ENCODE peak calls at places on chromosomes 5 and 9, in nine cellular contexts. G is fibroblast of lung, J is tibial artery, P is GM23338, O is heart left ventricle, Q is prostate gland, W is AG04450, U is tibial nerve, B is lower lobe of right lung. Z is an unnamed sample.

GRCh38 chr9:69174645-69175487 is 789 bp downstream of the TJP2 start:
- DNase-seq in G (peak), J (peak), P (peak), O (no peak), Q (no peak), W (peak), U (peak), B (no peak), Z (peak)

GRCh38 chr5:103286622-103287021 is 28.1 kb downstream of the MACIR start:
- DNase-seq in G (no peak), J (no peak), P (no peak), O (no peak), Q (no peak), W (no peak), U (no peak), B (no peak), Z (no peak)

GRCh38 chr9:114852050-114852594 is 46.3 kb upstream of the TNFSF15 start:
- DNase-seq in G (peak), J (no peak), P (no peak), O (no peak), Q (peak), W (peak), U (peak), B (peak), Z (no peak)

GRCh38 chr5:96930058-96930457 is 5.8 kb upstream of the LNPEP start:
- DNase-seq in G (no peak), J (no peak), P (no peak), O (no peak), Q (no peak), W (no peak), U (no peak), B (no peak), Z (no peak)

GRCh38 chr9:35495984-35496383 is 6.1 kb downstream of the RUSC2 start:
- DNase-seq in G (no peak), J (no peak), P (no peak), O (no peak), Q (no peak), W (no peak), U (no peak), B (no peak), Z (no peak)

GRCh38 chr9:112012026-112012902 is 115.7 kb downstream of the UGCG start:
- DNase-seq in G (peak), J (peak), P (no peak), O (no peak), Q (peak), W (peak), U (peak), B (peak), Z (peak)

GRCh38 chr5:112412370-112412769 is 6.7 kb downstream of the EPB41L4A start:
- DNase-seq in G (no peak), J (no peak), P (no peak), O (no peak), Q (peak), W (no peak), U (no peak), B (no peak), Z (no peak)

GRCh38 chr5:115770466-115770865 is 46.0 kb downstream of the CDO1 start:
- DNase-seq in G (no peak), J (no peak), P (peak), O (no peak), Q (no peak), W (no peak), U (no peak), B (no peak), Z (peak)

GRCh38 chr5:68683632-68684035 is 410.2 kb upstream of the SLC30A5 start:
- DNase-seq in G (peak), J (peak), P (no peak), O (no peak), Q (no peak), W (peak), U (peak), B (no peak), Z (no peak)

GRCh38 chr5:132749506-132749905 is 2.3 kb downstream of the CCNI2 start:
- DNase-seq in G (no peak), J (no peak), P (no peak), O (no peak), Q (no peak), W (no peak), U (no peak), B (no peak), Z (no peak)

GRCh38 chr5:175609504-175609903 is 48.4 kb upstream of the HRH2 start:
- DNase-seq in G (no peak), J (no peak), P (no peak), O (no peak), Q (no peak), W (no peak), U (no peak), B (no peak), Z (no peak)

GRCh38 chr9:133116346-133117231 is 4.5 kb downstream of the RALGDS start:
- DNase-seq in G (no peak), J (no peak), P (no peak), O (peak), Q (no peak), W (no peak), U (no peak), B (peak), Z (no peak)

GRCh38 chr9:128631636-128632035 is 25.0 kb downstream of the DYNC2I2 start:
- DNase-seq in G (no peak), J (no peak), P (no peak), O (no peak), Q (no peak), W (no peak), U (no peak), B (peak), Z (no peak)

GRCh38 chr9:135833864-135834263 is 73.5 kb downstream of the CAMSAP1 start:
- DNase-seq in G (no peak), J (no peak), P (no peak), O (no peak), Q (no peak), W (no peak), U (no peak), B (no peak), Z (no peak)

GRCh38 chr9:80875947-80876346 is 813.4 kb downstream of the TLE1 start:
- DNase-seq in G (no peak), J (no peak), P (no peak), O (no peak), Q (no peak), W (no peak), U (no peak), B (no peak), Z (no peak)

GRCh38 chr5:53170748-53171349 is 61.3 kb upstream of the MOCS2 start:
- DNase-seq in G (peak), J (no peak), P (peak), O (no peak), Q (no peak), W (no peak), U (peak), B (no peak), Z (peak)

GRCh38 chr5:132872788-132873118 is 715 bp upstream of the LEAP2 start:
- DNase-seq in G (no peak), J (no peak), P (no peak), O (no peak), Q (no peak), W (no peak), U (no peak), B (no peak), Z (no peak)

DNA sequence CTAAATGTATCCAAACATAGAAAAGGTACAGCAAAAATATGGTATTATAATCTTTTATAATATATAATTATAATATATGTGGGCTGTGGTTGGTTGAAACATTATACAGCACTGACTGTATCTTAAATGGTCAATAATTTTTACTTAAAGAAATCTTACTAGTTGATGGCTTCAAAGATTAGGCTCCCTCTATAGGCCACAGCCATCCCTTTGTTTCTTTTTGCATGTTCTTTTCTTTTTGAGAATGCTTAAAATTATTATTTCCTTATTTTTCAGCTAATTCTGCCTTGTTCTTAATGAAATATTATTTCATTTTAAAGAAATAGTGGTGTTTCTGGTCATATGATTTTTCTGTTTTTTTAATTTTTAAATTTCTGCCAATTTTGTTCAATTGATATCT is 128.5 kb downstream of the MAST4 start:
- DNase-seq in G (peak), J (no peak), P (no peak), O (no peak), Q (no peak), W (no peak), U (no peak), B (no peak), Z (no peak)
- TF ChIP-seq CTCF in G (peak), J (no peak), P (no peak), O (no peak), Q (no peak), W (peak), U (no peak), B (no peak), Z (peak)

GRCh38 chr5:84248013-84248412 is 136.7 kb downstream of the EDIL3 start:
- DNase-seq in G (no peak), J (no peak), P (no peak), O (no peak), Q (no peak), W (no peak), U (no peak), B (no peak), Z (no peak)

GRCh38 chr5:84255318-84255717 is 129.4 kb downstream of the EDIL3 start:
- DNase-seq in G (peak), J (no peak), P (peak), O (no peak), Q (no peak), W (no peak), U (no peak), B (no peak), Z (no peak)

GRCh38 chr5:84253946-84254345 is 130.7 kb downstream of the EDIL3 start:
- DNase-seq in G (no peak), J (no peak), P (no peak), O (no peak), Q (no peak), W (no peak), U (no peak), B (no peak), Z (no peak)

GRCh38 chr5:84251503-84251902 is 133.2 kb downstream of the EDIL3 start:
- DNase-seq in G (no peak), J (no peak), P (no peak), O (no peak), Q (no peak), W (no peak), U (no peak), B (no peak), Z (no peak)

DNA sequence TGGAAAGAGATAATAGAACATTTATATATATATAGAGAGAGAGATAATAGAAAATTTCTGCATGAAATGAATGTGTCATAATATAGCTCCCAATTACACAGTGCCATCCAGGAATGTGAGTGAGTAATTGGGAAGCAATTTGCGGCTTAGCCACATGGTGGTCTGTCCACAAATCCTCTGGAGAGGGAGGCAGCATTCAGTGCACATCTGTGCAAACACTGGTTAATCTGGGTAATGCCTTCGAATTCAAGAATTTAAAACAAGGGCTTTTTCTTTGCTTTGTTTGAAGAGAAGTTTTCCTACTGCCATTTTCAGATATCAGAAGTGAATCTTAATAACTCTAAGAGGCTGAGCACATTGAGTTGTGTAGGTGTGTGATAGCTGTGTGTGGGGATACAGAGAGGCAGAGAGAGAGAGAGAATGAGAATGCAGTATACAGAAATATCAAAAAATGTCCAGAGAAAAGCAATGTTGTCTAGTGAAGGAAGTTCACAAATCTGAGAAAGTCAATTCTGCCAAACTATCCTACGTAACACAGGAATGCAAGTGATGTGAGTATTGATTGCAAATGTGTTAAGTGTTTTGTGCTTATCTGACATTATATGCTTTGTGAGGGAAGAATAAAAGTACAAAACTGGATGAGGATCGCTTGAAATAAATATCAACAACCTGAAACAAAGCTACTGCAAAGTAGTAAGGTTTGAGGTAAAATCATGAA is 134.6 kb downstream of the EDIL3 start:
- DNase-seq in G (peak), J (no peak), P (peak), O (no peak), Q (no peak), W (peak), U (no peak), B (no peak), Z (peak)
- H3K27ac ChIP-seq in G (no peak), J (no peak), P (no peak), O (no peak), Q (no peak), W (no peak), U (no peak), B (no peak), Z (no peak)

DNA sequence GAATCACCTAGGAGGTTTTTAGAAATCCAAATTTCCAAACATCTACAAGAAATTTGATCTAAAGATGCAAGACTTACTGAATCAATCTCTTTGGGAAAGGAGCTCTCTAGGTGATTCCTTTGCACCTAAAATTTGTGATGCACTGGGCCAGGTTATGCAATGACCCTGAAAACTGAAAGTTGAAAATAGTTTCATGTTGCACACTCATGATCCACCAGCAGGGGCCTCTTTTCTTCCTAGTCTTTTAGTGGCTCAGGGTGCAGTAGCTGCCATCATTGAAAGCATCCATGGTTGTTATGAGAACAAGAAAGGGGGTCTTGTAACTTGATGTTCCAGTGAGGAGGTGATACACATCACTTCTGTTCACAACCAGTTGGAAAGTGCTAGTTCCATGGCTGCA is 486.8 kb downstream of the PSAT1 start:
- DNase-seq in G (no peak), J (no peak), P (peak), O (no peak), Q (no peak), W (no peak), U (no peak), B (no peak), Z (peak)
- TF ChIP-seq CTCF in G (peak), J (no peak), P (peak), O (no peak), Q (no peak), W (peak), U (no peak), B (no peak), Z (peak)

DNA sequence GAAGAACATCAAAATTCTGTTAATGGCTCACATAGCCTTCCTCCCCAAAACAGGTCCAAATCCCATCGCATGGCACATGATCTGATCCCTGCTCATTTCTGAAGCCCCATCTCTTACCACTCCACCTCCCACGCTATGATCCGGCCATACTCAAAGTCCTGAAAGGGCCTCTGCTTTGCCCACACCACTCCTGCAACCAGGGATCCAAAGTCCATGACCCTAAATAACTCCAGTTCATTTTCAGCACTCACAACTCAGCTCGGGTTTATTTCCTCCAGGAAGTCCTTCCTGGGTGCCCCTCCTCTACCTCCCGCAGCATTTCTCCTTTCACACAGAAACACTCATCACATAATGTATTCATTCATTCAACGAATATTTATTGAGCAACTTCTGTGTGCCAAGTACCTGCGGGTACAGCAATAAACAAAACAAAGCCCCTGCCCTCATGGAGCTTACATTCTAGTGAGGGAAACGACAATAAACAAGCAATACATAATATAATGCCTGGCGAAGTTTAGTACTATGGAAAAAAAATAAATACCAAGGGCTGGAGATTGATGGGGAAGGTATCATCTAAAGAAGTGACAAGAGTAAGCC is 2.7 kb downstream of the TTLL11 start:
- DNase-seq in G (no peak), J (no peak), P (no peak), O (no peak), Q (no peak), W (no peak), U (no peak), B (no peak), Z (no peak)
- H3K27ac ChIP-seq in G (no peak), J (peak), P (no peak), O (no peak), Q (no peak), W (no peak), U (no peak), B (no peak), Z (no peak)

GRCh38 chr9:91191443-91192378 is 170.0 kb downstream of the AUH start:
- DNase-seq in G (no peak), J (no peak), P (no peak), O (no peak), Q (no peak), W (no peak), U (no peak), B (no peak), Z (no peak)

GRCh38 chr9:91195372-91196012 is 166.2 kb downstream of the AUH start:
- DNase-seq in G (no peak), J (no peak), P (no peak), O (no peak), Q (no peak), W (no peak), U (no peak), B (no peak), Z (no peak)

GRCh38 chr9:91192379-91192775 is 169.3 kb downstream of the AUH start:
- DNase-seq in G (peak), J (no peak), P (no peak), O (no peak), Q (no peak), W (no peak), U (no peak), B (no peak), Z (no peak)

GRCh38 chr9:91193658-91194391 is 167.9 kb downstream of the AUH start:
- DNase-seq in G (peak), J (peak), P (peak), O (peak), Q (peak), W (peak), U (peak), B (peak), Z (peak)

GRCh38 chr9:91192785-91193657 is 168.7 kb downstream of the AUH start:
- DNase-seq in G (peak), J (peak), P (peak), O (peak), Q (peak), W (peak), U (peak), B (peak), Z (peak)
- TF ChIP-seq CTCF in G (no peak), J (peak), P (peak), O (no peak), Q (no peak), W (no peak), U (peak), B (no peak), Z (peak)